ENCODE peak calls at places on chromosome 5, in ten cellular contexts. J is stomach, F is sigmoid colon, O is GM12891, H is spleen, D is upper lobe of left lung, T is SK-N-SH, X is transverse colon, A is HepG2, C is Panc1. W is an unnamed sample.

GRCh38 chr5:60404171-60404570 is 295.8 kb downstream of the DEPDC1B start:
- DNase-seq in J (no peak), F (no peak), O (no peak), H (no peak), D (no peak), T (no peak), X (no peak), A (peak; percentile 23), C (no peak), W (no peak)

GRCh38 chr5:75671506-75671905 is 45.7 kb downstream of the POC5 start:
- DNase-seq in J (no peak), F (no peak), O (no peak), H (no peak), D (no peak), T (no peak), X (no peak), A (no peak), C (no peak), W (no peak)

GRCh38 chr5:40292006-40292405 is 387.7 kb upstream of the PTGER4 start:
- DNase-seq in J (no peak), F (no peak), O (no peak), H (no peak), D (no peak), T (no peak), X (no peak), A (no peak), C (no peak), W (no peak)

GRCh38 chr5:63831381-63831780 is 130.9 kb downstream of the HTR1A start:
- DNase-seq in J (no peak), F (no peak), O (no peak), H (no peak), D (no peak), T (no peak), X (no peak), A (no peak), C (no peak), W (no peak)

GRCh38 chr5:10555134-10555733 is 8.6 kb upstream of the ANKRD33B start:
- DNase-seq in J (no peak), F (peak; percentile 45), O (no peak), H (no peak), D (no peak), T (peak; percentile 53), X (no peak), A (no peak), C (no peak), W (no peak)

GRCh38 chr5:176675676-176676360 is 28.5 kb downstream of the TSPAN17 start:
- DNase-seq in J (no peak), F (no peak), O (no peak), H (no peak), D (no peak), T (no peak), X (no peak), A (peak; percentile 42), C (no peak), W (no peak)

GRCh38 chr5:140101179-140101578 is 12.7 kb upstream of the PURA start:
- DNase-seq in J (no peak), F (no peak), O (no peak), H (no peak), D (no peak), T (no peak), X (no peak), A (no peak), C (no peak), W (no peak)

GRCh38 chr5:142014911-142015584 is 2.2 kb upstream of the GNPDA1 start:
- DNase-seq in J (no peak), F (no peak), O (no peak), H (no peak), D (no peak), T (peak; percentile 61), X (no peak), A (peak; percentile 65), C (peak; percentile 82), W (no peak)

GRCh38 chr5:172713113-172713808 is 57.7 kb downstream of the DUSP1 start:
- DNase-seq in J (peak; percentile 62), F (peak; percentile 75), O (peak; percentile 56), H (peak; percentile 93), D (peak; percentile 59), T (peak; percentile 86), X (peak; percentile 57), A (no peak), C (no peak), W (peak; percentile 63)

GRCh38 chr5:101482931-101483330 is 579.8 kb upstream of the ST8SIA4 start:
- DNase-seq in J (no peak), F (no peak), O (no peak), H (no peak), D (no peak), T (no peak), X (no peak), A (no peak), C (no peak), W (no peak)

GRCh38 chr5:178785999-178786398 is 55.5 kb upstream of the ZNF354A start:
- DNase-seq in J (no peak), F (peak; percentile 21), O (no peak), H (no peak), D (no peak), T (no peak), X (no peak), A (no peak), C (peak; percentile 75), W (no peak)

GRCh38 chr5:116361171-116361967 is 213.3 kb downstream of the SEMA6A start:
- DNase-seq in J (peak; percentile 55), F (peak; percentile 84), O (no peak), H (peak; percentile 74), D (peak; percentile 31), T (peak; percentile 37), X (peak; percentile 69), A (no peak), C (no peak), W (no peak)

GRCh38 chr5:59152701-59153245 is 569.9 kb downstream of the RAB3C start:
- DNase-seq in J (no peak), F (no peak), O (no peak), H (no peak), D (no peak), T (no peak), X (no peak), A (no peak), C (no peak), W (no peak)

GRCh38 chr5:43192558-43193170 is 639 bp downstream of the NIM1K start:
- DNase-seq in J (no peak), F (peak; percentile 73), O (no peak), H (peak; percentile 78), D (no peak), T (peak; percentile 39), X (peak; percentile 16), A (no peak), C (no peak), W (no peak)

GRCh38 chr5:173981362-173981761 is 7.6 kb upstream of the C5orf47 start:
- DNase-seq in J (no peak), F (no peak), O (no peak), H (no peak), D (no peak), T (no peak), X (no peak), A (no peak), C (no peak), W (no peak)

DNA sequence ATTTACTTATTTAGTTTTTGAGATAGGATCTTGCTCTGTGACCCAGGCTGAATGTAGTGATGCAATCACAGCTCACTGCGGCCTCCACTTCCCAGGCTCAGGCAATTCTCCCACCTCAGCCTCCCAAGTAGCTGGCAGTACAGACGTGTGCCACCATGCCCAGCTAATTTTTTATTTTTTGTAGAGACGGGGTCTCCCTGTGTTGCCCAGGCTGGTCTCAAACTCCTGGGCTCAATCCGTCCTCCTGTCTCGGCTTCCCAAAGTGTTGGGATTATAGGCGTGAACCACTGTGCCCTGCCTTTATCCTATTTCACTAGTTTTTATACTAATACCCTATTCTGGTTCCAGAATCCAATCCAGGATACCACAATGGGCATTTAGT is 6.8 kb downstream of the RPS14 start:
- DNase-seq in J (no peak), F (no peak), O (no peak), H (no peak), D (no peak), T (no peak), X (no peak), A (no peak), C (no peak), W (no peak)
- TF ChIP-seq POLR2AphosphoS5 in J (no peak), F (no peak), O (no peak), H (no peak), D (no peak), T (peak; percentile 44), X (no peak), A (peak; percentile 26), C (peak; percentile 70), W (no peak)

GRCh38 chr5:130323804-130324454 is 419.7 kb downstream of the CHSY3 start:
- DNase-seq in J (no peak), F (no peak), O (no peak), H (no peak), D (no peak), T (no peak), X (no peak), A (no peak), C (no peak), W (no peak)
- TF ChIP-seq POLR2AphosphoS5 in J (no peak), F (no peak), O (no peak), H (no peak), D (no peak), T (no peak), X (no peak), A (no peak), C (no peak), W (no peak)

GRCh38 chr5:106493910-106494309 is 1176.8 kb downstream of the EFNA5 start:
- DNase-seq in J (no peak), F (no peak), O (no peak), H (no peak), D (no peak), T (no peak), X (no peak), A (no peak), C (no peak), W (no peak)

GRCh38 chr5:106488407-106488806 is 1182.3 kb downstream of the EFNA5 start:
- DNase-seq in J (no peak), F (no peak), O (no peak), H (no peak), D (no peak), T (no peak), X (no peak), A (no peak), C (no peak), W (no peak)

GRCh38 chr5:106489004-106489403 is 1181.7 kb downstream of the EFNA5 start:
- DNase-seq in J (no peak), F (no peak), O (no peak), H (no peak), D (no peak), T (no peak), X (no peak), A (no peak), C (no peak), W (no peak)
- TF ChIP-seq POLR2AphosphoS5 in J (no peak), F (no peak), O (no peak), H (no peak), D (no peak), T (no peak), X (no peak), A (no peak), C (no peak), W (no peak)

GRCh38 chr5:170534177-170534576 is 30.4 kb downstream of the KCNIP1 start:
- DNase-seq in J (no peak), F (peak; percentile 7), O (no peak), H (no peak), D (no peak), T (no peak), X (no peak), A (no peak), C (no peak), W (no peak)
- TF ChIP-seq POLR2AphosphoS5 in J (no peak), F (no peak), O (no peak), H (no peak), D (no peak), T (no peak), X (no peak), A (no peak), C (no peak), W (no peak)

W was measured in GM12892.